ENCODE peak calls at places on chromosomes 7 and 10, in six cellular contexts. One of them, this sample, is unnamed.

GRCh38 chr7:22578048-22578770 is 78.2 kb upstream of the STEAP1B start:
- DNase-seq in OCI-LY7: no peak
- DNase-seq in transverse colon: no peak
- DNase-seq in GM23248: peak
- DNase-seq in substantia nigra: no peak
- DNase-seq in coronary artery: no peak
- DNase-seq in this sample: no peak

GRCh38 chr7:149879271-149879711 is 5.5 kb downstream of the ATP6V0E2 start:
- DNase-seq in OCI-LY7: no peak
- DNase-seq in transverse colon: no peak
- DNase-seq in GM23248: no peak
- DNase-seq in substantia nigra: no peak
- DNase-seq in coronary artery: peak
- DNase-seq in this sample: no peak

GRCh38 chr10:47361293-47361692 is 13.1 kb downstream of the RBP3 start:
- DNase-seq in OCI-LY7: peak
- DNase-seq in transverse colon: peak
- DNase-seq in GM23248: peak
- DNase-seq in substantia nigra: no peak
- DNase-seq in coronary artery: peak
- DNase-seq in this sample: no peak

GRCh38 chr10:50999163-50999562 is 75.1 kb upstream of the PRKG1 start:
- DNase-seq in OCI-LY7: no peak
- DNase-seq in transverse colon: no peak
- DNase-seq in GM23248: peak
- DNase-seq in substantia nigra: no peak
- DNase-seq in coronary artery: no peak
- DNase-seq in this sample: no peak

GRCh38 chr10:97542169-97543024 is 30.2 kb upstream of the ANKRD2 start:
- DNase-seq in OCI-LY7: no peak
- DNase-seq in transverse colon: peak
- DNase-seq in GM23248: peak
- DNase-seq in substantia nigra: peak
- DNase-seq in coronary artery: peak
- DNase-seq in this sample: peak

GRCh38 chr7:91280180-91280579 is 15.9 kb downstream of the FZD1 start:
- DNase-seq in OCI-LY7: no peak
- DNase-seq in transverse colon: no peak
- DNase-seq in GM23248: no peak
- DNase-seq in substantia nigra: no peak
- DNase-seq in coronary artery: no peak
- DNase-seq in this sample: no peak

GRCh38 chr10:43686414-43686813 is 37.7 kb upstream of the ZNF32 start:
- DNase-seq in OCI-LY7: no peak
- DNase-seq in transverse colon: no peak
- DNase-seq in GM23248: no peak
- DNase-seq in substantia nigra: no peak
- DNase-seq in coronary artery: no peak
- DNase-seq in this sample: no peak

GRCh38 chr7:240887-241421 is 48.6 kb downstream of the FAM20C start:
- DNase-seq in OCI-LY7: no peak
- DNase-seq in transverse colon: no peak
- DNase-seq in GM23248: no peak
- DNase-seq in substantia nigra: no peak
- DNase-seq in coronary artery: no peak
- DNase-seq in this sample: no peak

GRCh38 chr7:95811846-95812445 is 39.6 kb downstream of the DYNC1I1 start:
- DNase-seq in OCI-LY7: no peak
- DNase-seq in transverse colon: no peak
- DNase-seq in GM23248: peak
- DNase-seq in substantia nigra: no peak
- DNase-seq in coronary artery: no peak
- DNase-seq in this sample: no peak

GRCh38 chr7:26343320-26343832 is 51.7 kb downstream of the SNX10 start:
- DNase-seq in OCI-LY7: no peak
- DNase-seq in transverse colon: no peak
- DNase-seq in GM23248: no peak
- DNase-seq in substantia nigra: no peak
- DNase-seq in coronary artery: no peak
- DNase-seq in this sample: no peak

GRCh38 chr7:122219253-122219865 is 75.3 kb upstream of the AASS start:
- DNase-seq in OCI-LY7: peak
- DNase-seq in transverse colon: no peak
- DNase-seq in GM23248: peak
- DNase-seq in substantia nigra: no peak
- DNase-seq in coronary artery: no peak
- DNase-seq in this sample: no peak

DNA sequence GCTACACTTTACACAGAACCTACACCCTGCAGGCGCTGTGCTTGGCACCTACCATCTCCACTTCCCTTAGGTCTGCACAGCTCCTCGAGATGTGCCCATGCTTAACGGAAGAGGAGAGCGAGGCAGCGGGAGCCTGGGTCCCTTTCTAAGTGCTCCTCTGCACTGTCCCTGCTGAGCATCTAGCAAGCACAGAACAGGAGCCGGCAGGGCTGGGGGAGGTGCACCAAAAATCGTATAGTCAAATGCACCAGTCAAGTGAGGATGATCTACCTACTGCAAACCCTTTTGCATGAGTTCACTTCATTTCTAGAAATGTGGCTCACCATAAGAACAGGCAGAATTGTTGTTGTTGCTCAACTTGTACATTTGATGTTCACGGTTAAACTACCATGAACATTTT is 267.7 kb downstream of the TNS3 start:
- DNase-seq in OCI-LY7: no peak
- DNase-seq in transverse colon: no peak
- DNase-seq in GM23248: no peak
- DNase-seq in substantia nigra: no peak
- DNase-seq in coronary artery: no peak
- DNase-seq in this sample: no peak
- H3K27ac ChIP-seq in OCI-LY7: no peak
- H3K27ac ChIP-seq in transverse colon: peak
- H3K27ac ChIP-seq in GM23248: no peak
- H3K27ac ChIP-seq in substantia nigra: no peak
- H3K27ac ChIP-seq in coronary artery: peak
- H3K27ac ChIP-seq in this sample: no peak

GRCh38 chr10:24254180-24254579 is 45.2 kb downstream of the KIAA1217 start:
- DNase-seq in OCI-LY7: no peak
- DNase-seq in transverse colon: no peak
- DNase-seq in GM23248: peak
- DNase-seq in substantia nigra: no peak
- DNase-seq in coronary artery: no peak
- DNase-seq in this sample: no peak

GRCh38 chr10:24257588-24257987 is 48.6 kb downstream of the KIAA1217 start:
- DNase-seq in OCI-LY7: no peak
- DNase-seq in transverse colon: no peak
- DNase-seq in GM23248: no peak
- DNase-seq in substantia nigra: no peak
- DNase-seq in coronary artery: no peak
- DNase-seq in this sample: no peak

GRCh38 chr10:24255907-24256306 is 47.0 kb downstream of the KIAA1217 start:
- DNase-seq in OCI-LY7: no peak
- DNase-seq in transverse colon: no peak
- DNase-seq in GM23248: peak
- DNase-seq in substantia nigra: no peak
- DNase-seq in coronary artery: no peak
- DNase-seq in this sample: peak

GRCh38 chr10:24256619-24257018 is 47.7 kb downstream of the KIAA1217 start:
- DNase-seq in OCI-LY7: no peak
- DNase-seq in transverse colon: no peak
- DNase-seq in GM23248: no peak
- DNase-seq in substantia nigra: no peak
- DNase-seq in coronary artery: no peak
- DNase-seq in this sample: no peak

DNA sequence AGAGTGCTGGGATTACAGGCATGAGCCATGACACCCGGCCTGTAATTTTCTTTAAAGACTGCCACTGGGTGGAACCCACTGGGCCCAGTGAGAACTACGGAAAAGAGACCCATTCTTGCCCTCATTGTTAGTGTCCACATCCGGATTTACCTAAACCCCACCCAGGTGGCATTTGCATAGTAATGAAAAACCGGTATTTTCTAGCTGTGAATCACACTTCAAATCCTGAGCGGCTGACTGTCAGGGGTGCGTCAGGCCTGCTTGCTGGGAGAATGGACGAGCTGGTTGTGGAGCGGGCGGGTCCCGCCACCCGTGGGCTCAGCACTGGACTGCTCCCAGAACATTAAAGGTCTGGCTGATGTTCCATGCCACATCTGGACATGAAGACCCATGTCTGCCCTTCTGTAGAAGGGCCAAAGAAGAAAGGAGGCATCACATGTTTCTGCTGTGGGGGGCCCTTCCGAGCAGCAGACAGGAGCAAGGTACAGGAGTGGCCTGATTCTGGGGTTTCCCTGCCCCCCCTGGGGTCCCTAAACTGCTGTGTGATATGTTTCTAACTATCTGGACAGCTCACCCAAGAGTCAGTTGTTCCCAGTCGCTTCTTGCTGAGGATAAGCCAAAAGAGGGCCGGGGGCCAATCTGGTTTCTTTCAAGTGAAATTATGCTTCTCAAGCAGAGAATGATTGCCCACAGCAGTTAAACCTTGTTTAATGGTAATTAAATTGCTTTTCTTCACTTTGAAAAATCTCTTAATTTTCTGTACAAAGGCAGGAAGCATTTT is 46.4 kb downstream of the KIAA1217 start:
- DNase-seq in OCI-LY7: no peak
- DNase-seq in transverse colon: no peak
- DNase-seq in GM23248: peak
- DNase-seq in substantia nigra: no peak
- DNase-seq in coronary artery: no peak
- DNase-seq in this sample: peak
- H3K27ac ChIP-seq in OCI-LY7: no peak
- H3K27ac ChIP-seq in transverse colon: no peak
- H3K27ac ChIP-seq in GM23248: no peak
- H3K27ac ChIP-seq in substantia nigra: no peak
- H3K27ac ChIP-seq in coronary artery: no peak
- H3K27ac ChIP-seq in this sample: peak

GRCh38 chr10:94300042-94300441 is 62.7 kb downstream of the NOC3L start:
- DNase-seq in OCI-LY7: no peak
- DNase-seq in transverse colon: no peak
- DNase-seq in GM23248: no peak
- DNase-seq in substantia nigra: no peak
- DNase-seq in coronary artery: no peak
- DNase-seq in this sample: no peak
- H3K27ac ChIP-seq in OCI-LY7: no peak
- H3K27ac ChIP-seq in transverse colon: no peak
- H3K27ac ChIP-seq in GM23248: no peak
- H3K27ac ChIP-seq in substantia nigra: no peak
- H3K27ac ChIP-seq in coronary artery: no peak
- H3K27ac ChIP-seq in this sample: no peak

GRCh38 chr7:1555046-1555812 is 776 bp downstream of the TMEM184A start:
- DNase-seq in OCI-LY7: no peak
- DNase-seq in transverse colon: peak
- DNase-seq in GM23248: peak
- DNase-seq in substantia nigra: no peak
- DNase-seq in coronary artery: peak
- DNase-seq in this sample: no peak
- H3K27ac ChIP-seq in OCI-LY7: no peak
- H3K27ac ChIP-seq in transverse colon: peak
- H3K27ac ChIP-seq in GM23248: no peak
- H3K27ac ChIP-seq in substantia nigra: no peak
- H3K27ac ChIP-seq in coronary artery: no peak
- H3K27ac ChIP-seq in this sample: peak

GRCh38 chr7:28960071-28960840 is 2.1 kb upstream of the TRIL start:
- DNase-seq in OCI-LY7: no peak
- DNase-seq in transverse colon: no peak
- DNase-seq in GM23248: peak
- DNase-seq in substantia nigra: no peak
- DNase-seq in coronary artery: no peak
- DNase-seq in this sample: no peak
- H3K27ac ChIP-seq in OCI-LY7: no peak
- H3K27ac ChIP-seq in transverse colon: no peak
- H3K27ac ChIP-seq in GM23248: no peak
- H3K27ac ChIP-seq in substantia nigra: no peak
- H3K27ac ChIP-seq in coronary artery: no peak
- H3K27ac ChIP-seq in this sample: no peak

GRCh38 chr10:125113661-125114388 is 46.5 kb downstream of the CTBP2 start:
- DNase-seq in OCI-LY7: no peak
- DNase-seq in transverse colon: no peak
- DNase-seq in GM23248: peak
- DNase-seq in substantia nigra: no peak
- DNase-seq in coronary artery: no peak
- DNase-seq in this sample: no peak

GRCh38 chr10:125116041-125116649 is 44.2 kb downstream of the CTBP2 start:
- DNase-seq in OCI-LY7: no peak
- DNase-seq in transverse colon: no peak
- DNase-seq in GM23248: no peak
- DNase-seq in substantia nigra: no peak
- DNase-seq in coronary artery: no peak
- DNase-seq in this sample: no peak

GRCh38 chr10:125114761-125115391 is 45.5 kb downstream of the CTBP2 start:
- DNase-seq in OCI-LY7: no peak
- DNase-seq in transverse colon: no peak
- DNase-seq in GM23248: no peak
- DNase-seq in substantia nigra: no peak
- DNase-seq in coronary artery: no peak
- DNase-seq in this sample: no peak

GRCh38 chr10:125116652-125117310 is 43.6 kb downstream of the CTBP2 start:
- DNase-seq in OCI-LY7: no peak
- DNase-seq in transverse colon: no peak
- DNase-seq in GM23248: no peak
- DNase-seq in substantia nigra: no peak
- DNase-seq in coronary artery: no peak
- DNase-seq in this sample: no peak

GRCh38 chr10:125115409-125115808 is 45.0 kb downstream of the CTBP2 start:
- DNase-seq in OCI-LY7: no peak
- DNase-seq in transverse colon: no peak
- DNase-seq in GM23248: no peak
- DNase-seq in substantia nigra: no peak
- DNase-seq in coronary artery: no peak
- DNase-seq in this sample: no peak
- H3K27ac ChIP-seq in OCI-LY7: no peak
- H3K27ac ChIP-seq in transverse colon: no peak
- H3K27ac ChIP-seq in GM23248: no peak
- H3K27ac ChIP-seq in substantia nigra: no peak
- H3K27ac ChIP-seq in coronary artery: no peak
- H3K27ac ChIP-seq in this sample: no peak